ENCODE peak calls at places on chromosomes 1 and 21, in seven cellular contexts. One of them, this sample, is unnamed.
A peak's percentile ranks its signal among the peaks of the same experiment; 100 is the strongest.

GRCh38 chr1:11407301-11407994 is 71.5 kb upstream of the DISP3 start:
- DNase-seq in esophagus squamous epithelium: no peak
- DNase-seq in effector memory CD8-positive, alpha-beta T cell: no peak
- DNase-seq in NCI-H2107: no peak
- DNase-seq in astrocyte of the spinal cord: no peak
- DNase-seq in hepatic stellate cell: no peak
- DNase-seq in Caki2: no peak
- DNase-seq in this sample: no peak

GRCh38 chr1:41463516-41463915 is 21.0 kb downstream of the EDN2 start:
- DNase-seq in hepatic stellate cell: no peak
- DNase-seq in esophagus squamous epithelium: no peak
- DNase-seq in NCI-H2107: no peak
- DNase-seq in Caki2: no peak
- DNase-seq in effector memory CD8-positive, alpha-beta T cell: no peak
- DNase-seq in astrocyte of the spinal cord: no peak
- DNase-seq in this sample: no peak

GRCh38 chr1:216485042-216485441 is 61.8 kb upstream of the USH2A start:
- DNase-seq in astrocyte of the spinal cord: no peak
- DNase-seq in hepatic stellate cell: no peak
- DNase-seq in NCI-H2107: no peak
- DNase-seq in Caki2: no peak
- DNase-seq in effector memory CD8-positive, alpha-beta T cell: no peak
- DNase-seq in esophagus squamous epithelium: no peak
- DNase-seq in this sample: no peak

GRCh38 chr1:85134583-85135455 is 66.0 kb downstream of the SYDE2 start:
- DNase-seq in NCI-H2107: peak; percentile 61
- DNase-seq in Caki2: peak; percentile 33
- DNase-seq in astrocyte of the spinal cord: peak; percentile 18
- DNase-seq in effector memory CD8-positive, alpha-beta T cell: no peak
- DNase-seq in hepatic stellate cell: peak; percentile 11
- DNase-seq in esophagus squamous epithelium: no peak
- DNase-seq in this sample: no peak

GRCh38 chr1:218367118-218367517 is 22.0 kb downstream of the TGFB2 start:
- DNase-seq in esophagus squamous epithelium: no peak
- DNase-seq in effector memory CD8-positive, alpha-beta T cell: no peak
- DNase-seq in hepatic stellate cell: no peak
- DNase-seq in Caki2: peak; percentile 93
- DNase-seq in astrocyte of the spinal cord: no peak
- DNase-seq in NCI-H2107: no peak
- DNase-seq in this sample: no peak

GRCh38 chr21:45548711-45549491 is 6.7 kb upstream of the SLC19A1 start:
- DNase-seq in effector memory CD8-positive, alpha-beta T cell: no peak
- DNase-seq in astrocyte of the spinal cord: no peak
- DNase-seq in hepatic stellate cell: no peak
- DNase-seq in Caki2: no peak
- DNase-seq in esophagus squamous epithelium: no peak
- DNase-seq in NCI-H2107: no peak
- DNase-seq in this sample: no peak

GRCh38 chr1:212980123-212980800 is 29.9 kb downstream of the VASH2 start:
- DNase-seq in NCI-H2107: no peak
- DNase-seq in hepatic stellate cell: no peak
- DNase-seq in Caki2: no peak
- DNase-seq in effector memory CD8-positive, alpha-beta T cell: no peak
- DNase-seq in esophagus squamous epithelium: no peak
- DNase-seq in astrocyte of the spinal cord: peak; percentile 58
- DNase-seq in this sample: no peak

GRCh38 chr1:8035289-8035688 is 9.2 kb upstream of the ERRFI1 start:
- DNase-seq in effector memory CD8-positive, alpha-beta T cell: no peak
- DNase-seq in NCI-H2107: no peak
- DNase-seq in esophagus squamous epithelium: no peak
- DNase-seq in astrocyte of the spinal cord: no peak
- DNase-seq in hepatic stellate cell: no peak
- DNase-seq in Caki2: no peak
- DNase-seq in this sample: no peak

This sample was measured in aorta.